ENCODE peak calls at places on chromosomes 4 and X, in four cellular contexts. P is LoVo, C is SK-N-DZ, V is A172. T is an unnamed sample.

GRCh38 chrX:118693843-118694242 is 33.6 kb upstream of the IL13RA1 start:
- DNase-seq in P (no peak), C (no peak), V (no peak), T (no peak)

GRCh38 chrX:43456056-43456455 is 200.0 kb upstream of the MAOA start:
- DNase-seq in P (no peak), C (peak), V (no peak), T (no peak)

GRCh38 chr4:40099010-40099409 is 42.4 kb downstream of the N4BP2 start:
- DNase-seq in P (no peak), C (no peak), V (no peak), T (no peak)

GRCh38 chr4:174663254-174663653 is 141.0 kb upstream of the HPGD start:
- DNase-seq in P (no peak), C (no peak), V (peak), T (no peak)

GRCh38 chrX:46036508-46036907 is 508.7 kb downstream of the ZNF674 start:
- DNase-seq in P (no peak), C (no peak), V (no peak), T (no peak)

GRCh38 chr4:170773709-170774273 is 684.0 kb upstream of the AADAT start:
- DNase-seq in P (no peak), C (no peak), V (no peak), T (no peak)

GRCh38 chr4:184432127-184432922 is 42.0 kb downstream of the IRF2 start:
- DNase-seq in P (no peak), C (no peak), V (no peak), T (no peak)

GRCh38 chrX:120791013-120791643 is 84.5 kb downstream of the CT47B1 start:
- DNase-seq in P (no peak), C (no peak), V (peak), T (no peak)

GRCh38 chr4:12761694-12762093 is 722.4 kb downstream of the RAB28 start:
- DNase-seq in P (no peak), C (no peak), V (no peak), T (no peak)

GRCh38 chrX:7068939-7069367 is 78.6 kb upstream of the STS start:
- DNase-seq in P (no peak), C (peak), V (no peak), T (no peak)

GRCh38 chr4:37798616-37799015 is 27.9 kb upstream of the PGM2 start:
- DNase-seq in P (no peak), C (no peak), V (no peak), T (no peak)

GRCh38 chr4:131584587-131584986 is 1564.5 kb upstream of the PCDH10 start:
- DNase-seq in P (no peak), C (no peak), V (no peak), T (no peak)

T was measured in NCI-H187.